ENCODE peak calls at places on chromosome 4, in five cellular contexts. K is IMR-90; O is NCI-H774; C is activated CD4-positive, alpha-beta T cell treated with anti-CD3 and anti-CD28 coated beads for 24 hours; P is astrocyte. I is an unnamed sample.

GRCh38 chr4:105453550-105454201 is 20.2 kb downstream of the PPA2 start:
- DNase-seq in O (no peak), C (no peak), K (no peak), P (no peak), I (no peak)

GRCh38 chr4:7792616-7793015 is 147.0 kb downstream of the AFAP1 start:
- DNase-seq in K (no peak), C (no peak), P (peak), O (no peak), I (no peak)

GRCh38 chr4:40212674-40213504 is 16.1 kb downstream of the RHOH start:
- DNase-seq in O (no peak), C (no peak), K (peak), P (peak), I (no peak)

GRCh38 chr4:130530505-130530904 is 1434.6 kb downstream of the C4orf33 start:
- DNase-seq in K (no peak), P (no peak), O (no peak), C (no peak), I (no peak)

GRCh38 chr4:168723569-168723968 is 226.7 kb downstream of the PALLD start:
- DNase-seq in O (no peak), K (peak), P (peak), C (no peak), I (no peak)

GRCh38 chr4:87559090-87559837 is 30.1 kb upstream of the SPARCL1 start:
- DNase-seq in P (no peak), K (no peak), O (peak), C (no peak), I (no peak)

GRCh38 chr4:69518102-69518501 is 22.4 kb upstream of the UGT2B4 start:
- DNase-seq in P (no peak), K (no peak), C (no peak), O (no peak), I (no peak)

GRCh38 chr4:158710814-158711213 is 12.4 kb downstream of the PPID start:
- DNase-seq in C (no peak), K (peak), P (peak), O (no peak), I (no peak)

GRCh38 chr4:118265312-118266144 is 87.3 kb downstream of the PRSS12 start:
- DNase-seq in P (no peak), O (no peak), K (no peak), C (no peak), I (no peak)

GRCh38 chr4:89939994-89940393 is 45.3 kb downstream of the MMRN1 start:
- DNase-seq in O (peak), C (no peak), P (peak), K (no peak), I (no peak)

GRCh38 chr4:165709973-165710526 is 163.0 kb upstream of the TLL1 start:
- DNase-seq in P (no peak), C (no peak), K (no peak), O (no peak), I (no peak)

GRCh38 chr4:8144359-8144758 is 14.3 kb downstream of the ABLIM2 start:
- DNase-seq in P (no peak), C (no peak), O (no peak), K (no peak), I (no peak)

GRCh38 chr4:110514889-110515479 is 39.0 kb downstream of the ENPEP start:
- DNase-seq in P (peak), C (no peak), K (peak), O (peak), I (no peak)

GRCh38 chr4:74659576-74660411 is 134.5 kb downstream of the BTC start:
- DNase-seq in O (no peak), P (peak), K (peak), C (no peak), I (no peak)

GRCh38 chr4:6641164-6641970 is 882 bp downstream of the MRFAP1 start:
- DNase-seq in C (no peak), P (peak), K (peak), O (no peak), I (peak)

GRCh38 chr4:152939655-152940054 is 3.5 kb downstream of the FHDC1 start:
- DNase-seq in P (no peak), K (no peak), C (no peak), O (no peak), I (no peak)

GRCh38 chr4:119479835-119480234 is 148.8 kb downstream of the PDE5A start:
- DNase-seq in C (no peak), P (no peak), O (no peak), K (no peak), I (no peak)

GRCh38 chr4:52748432-52748831 is 2.8 kb downstream of the ERVMER34-1 start:
- DNase-seq in O (peak), P (no peak), C (no peak), K (no peak), I (no peak)

GRCh38 chr4:11631416-11631815 is 202.7 kb upstream of the HS3ST1 start:
- DNase-seq in C (no peak), O (no peak), K (peak), P (no peak), I (no peak)

GRCh38 chr4:167032876-167033275 is 201.4 kb downstream of the SPOCK3 start:
- DNase-seq in P (peak), C (no peak), O (no peak), K (peak), I (no peak)

GRCh38 chr4:185019451-185020292 is 1.4 kb downstream of the HELT start:
- DNase-seq in K (no peak), O (no peak), P (no peak), C (no peak), I (no peak)

GRCh38 chr4:40349561-40350198 is 14.5 kb downstream of the CHRNA9 start:
- DNase-seq in C (no peak), O (peak), K (peak), P (peak), I (no peak)

GRCh38 chr4:25863347-25863784 is 578 bp upstream of the SEL1L3 start:
- DNase-seq in C (no peak), K (no peak), P (no peak), O (peak), I (no peak)

GRCh38 chr4:3465698-3466671 is 2.9 kb downstream of the DOK7 start:
- DNase-seq in K (no peak), O (no peak), P (no peak), C (no peak), I (no peak)

GRCh38 chr4:107760281-107760947 is 40.4 kb upstream of the PAPSS1 start:
- DNase-seq in K (peak), P (no peak), O (no peak), C (no peak), I (no peak)

GRCh38 chr4:90570615-90571014 is 443.4 kb downstream of the CCSER1 start:
- DNase-seq in C (no peak), K (no peak), P (no peak), O (no peak), I (no peak)

GRCh38 chr4:173656898-173657297 is 126.9 kb upstream of the HAND2 start:
- DNase-seq in C (no peak), K (no peak), P (no peak), O (no peak), I (no peak)

GRCh38 chr4:10853196-10853595 is 168.6 kb upstream of the CLNK start:
- DNase-seq in C (no peak), O (no peak), P (no peak), K (no peak), I (no peak)